ENCODE peak calls at places on chromosomes 5 and 9, in seven cellular contexts. One of them, this sample, is unnamed.
A peak's percentile ranks its signal among the peaks of the same experiment; 100 is the strongest.

GRCh38 chr5:149450199-149450598 is 71.1 kb upstream of the IL17B start:
- DNase-seq in thoracic aorta: no peak
- DNase-seq in choroid plexus epithelial cell: peak; percentile 84
- DNase-seq in mesothelial cell of epicardium: no peak
- DNase-seq in B cell: no peak
- DNase-seq in ascending aorta: no peak
- DNase-seq in astrocyte of the spinal cord: peak; percentile 65
- DNase-seq in this sample: no peak

GRCh38 chr9:19998823-19999455 is 210.1 kb upstream of the SLC24A2 start:
- DNase-seq in thoracic aorta: no peak
- DNase-seq in choroid plexus epithelial cell: peak; percentile 15
- DNase-seq in mesothelial cell of epicardium: no peak
- DNase-seq in B cell: no peak
- DNase-seq in ascending aorta: no peak
- DNase-seq in astrocyte of the spinal cord: peak; percentile 17
- DNase-seq in this sample: no peak

GRCh38 chr9:70588381-70588780 is 173.9 kb upstream of the KLF9 start:
- DNase-seq in thoracic aorta: no peak
- DNase-seq in choroid plexus epithelial cell: no peak
- DNase-seq in mesothelial cell of epicardium: no peak
- DNase-seq in B cell: no peak
- DNase-seq in ascending aorta: no peak
- DNase-seq in astrocyte of the spinal cord: peak; percentile 29
- DNase-seq in this sample: no peak

GRCh38 chr9:118577121-118577520 is 792.1 kb downstream of the BRINP1 start:
- DNase-seq in thoracic aorta: no peak
- DNase-seq in choroid plexus epithelial cell: peak; percentile 87
- DNase-seq in mesothelial cell of epicardium: no peak
- DNase-seq in B cell: no peak
- DNase-seq in ascending aorta: no peak
- DNase-seq in astrocyte of the spinal cord: peak; percentile 84
- DNase-seq in this sample: no peak

GRCh38 chr5:180467028-180467427 is 27.2 kb upstream of the CNOT6 start:
- DNase-seq in thoracic aorta: no peak
- DNase-seq in choroid plexus epithelial cell: peak; percentile 15
- DNase-seq in mesothelial cell of epicardium: no peak
- DNase-seq in B cell: no peak
- DNase-seq in ascending aorta: no peak
- DNase-seq in astrocyte of the spinal cord: no peak
- DNase-seq in this sample: no peak

GRCh38 chr5:82549263-82549662 is 271.1 kb upstream of the RPS23 start:
- DNase-seq in thoracic aorta: no peak
- DNase-seq in choroid plexus epithelial cell: peak; percentile 11
- DNase-seq in mesothelial cell of epicardium: no peak
- DNase-seq in B cell: no peak
- DNase-seq in ascending aorta: no peak
- DNase-seq in astrocyte of the spinal cord: peak; percentile 37
- DNase-seq in this sample: no peak

GRCh38 chr5:10828241-10828640 is 67.2 kb upstream of the DAP start:
- DNase-seq in thoracic aorta: no peak
- DNase-seq in choroid plexus epithelial cell: peak; percentile 70
- DNase-seq in mesothelial cell of epicardium: no peak
- DNase-seq in B cell: no peak
- DNase-seq in ascending aorta: no peak
- DNase-seq in astrocyte of the spinal cord: peak; percentile 48
- DNase-seq in this sample: no peak

GRCh38 chr9:93947409-93948070 is 7.6 kb downstream of the BARX1 start:
- DNase-seq in thoracic aorta: no peak
- DNase-seq in choroid plexus epithelial cell: no peak
- DNase-seq in mesothelial cell of epicardium: no peak
- DNase-seq in B cell: no peak
- DNase-seq in ascending aorta: no peak
- DNase-seq in astrocyte of the spinal cord: no peak
- DNase-seq in this sample: no peak

GRCh38 chr9:31847963-31848362 is 536.5 kb upstream of the ACO1 start:
- DNase-seq in thoracic aorta: no peak
- DNase-seq in choroid plexus epithelial cell: no peak
- DNase-seq in mesothelial cell of epicardium: no peak
- DNase-seq in B cell: no peak
- DNase-seq in ascending aorta: no peak
- DNase-seq in astrocyte of the spinal cord: no peak
- DNase-seq in this sample: no peak

DNA sequence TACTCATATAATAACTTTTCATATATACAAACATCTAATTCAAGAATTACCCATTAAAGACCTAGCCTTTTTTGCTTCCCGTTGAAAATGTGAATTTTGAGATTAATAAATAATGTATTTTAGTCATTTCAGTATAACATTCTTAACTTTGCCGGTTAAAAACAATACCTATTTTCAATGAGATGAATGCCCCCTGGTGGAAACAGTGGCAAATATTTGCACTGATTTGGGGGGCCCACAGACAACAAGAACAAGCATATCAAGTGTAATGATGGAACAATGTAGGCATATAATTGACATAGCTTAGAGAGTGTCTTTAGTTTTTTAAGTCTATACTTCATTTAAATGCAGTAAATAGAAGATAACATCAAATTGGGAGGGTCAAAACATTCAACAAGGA is 111.9 kb downstream of the NTRK2 start:
- DNase-seq in thoracic aorta: no peak
- DNase-seq in choroid plexus epithelial cell: peak; percentile 14
- DNase-seq in mesothelial cell of epicardium: no peak
- DNase-seq in B cell: peak; percentile 7
- DNase-seq in ascending aorta: no peak
- DNase-seq in astrocyte of the spinal cord: peak; percentile 42
- DNase-seq in this sample: no peak
- TF ChIP-seq CTCF in thoracic aorta: no peak
- TF ChIP-seq CTCF in choroid plexus epithelial cell: peak; percentile 33
- TF ChIP-seq CTCF in mesothelial cell of epicardium: peak; percentile 52
- TF ChIP-seq CTCF in B cell: peak; percentile 20
- TF ChIP-seq CTCF in ascending aorta: no peak
- TF ChIP-seq CTCF in astrocyte of the spinal cord: peak; percentile 44
- TF ChIP-seq CTCF in this sample: no peak

GRCh38 chr9:34990908-34991832 is 1.6 kb downstream of the DNAJB5 start:
- DNase-seq in thoracic aorta: no peak
- DNase-seq in choroid plexus epithelial cell: no peak
- DNase-seq in mesothelial cell of epicardium: no peak
- DNase-seq in B cell: no peak
- DNase-seq in ascending aorta: no peak
- DNase-seq in astrocyte of the spinal cord: no peak
- DNase-seq in this sample: no peak

GRCh38 chr9:34993502-34994428 is 4.2 kb downstream of the DNAJB5 start:
- DNase-seq in thoracic aorta: peak; percentile 82
- DNase-seq in choroid plexus epithelial cell: peak; percentile 79
- DNase-seq in mesothelial cell of epicardium: no peak
- DNase-seq in B cell: no peak
- DNase-seq in ascending aorta: peak; percentile 82
- DNase-seq in astrocyte of the spinal cord: peak; percentile 70
- DNase-seq in this sample: no peak

GRCh38 chr9:34992376-34992951 is 2.9 kb downstream of the DNAJB5 start:
- DNase-seq in thoracic aorta: peak; percentile 91
- DNase-seq in choroid plexus epithelial cell: peak; percentile 86
- DNase-seq in mesothelial cell of epicardium: no peak
- DNase-seq in B cell: no peak
- DNase-seq in ascending aorta: peak; percentile 86
- DNase-seq in astrocyte of the spinal cord: peak; percentile 92
- DNase-seq in this sample: no peak

GRCh38 chr9:34989946-34990635 is 546 bp downstream of the DNAJB5 start:
- DNase-seq in thoracic aorta: peak; percentile 61
- DNase-seq in choroid plexus epithelial cell: peak; percentile 50
- DNase-seq in mesothelial cell of epicardium: peak; percentile 62
- DNase-seq in B cell: peak; percentile 52
- DNase-seq in ascending aorta: peak; percentile 54
- DNase-seq in astrocyte of the spinal cord: peak; percentile 65
- DNase-seq in this sample: no peak

DNA sequence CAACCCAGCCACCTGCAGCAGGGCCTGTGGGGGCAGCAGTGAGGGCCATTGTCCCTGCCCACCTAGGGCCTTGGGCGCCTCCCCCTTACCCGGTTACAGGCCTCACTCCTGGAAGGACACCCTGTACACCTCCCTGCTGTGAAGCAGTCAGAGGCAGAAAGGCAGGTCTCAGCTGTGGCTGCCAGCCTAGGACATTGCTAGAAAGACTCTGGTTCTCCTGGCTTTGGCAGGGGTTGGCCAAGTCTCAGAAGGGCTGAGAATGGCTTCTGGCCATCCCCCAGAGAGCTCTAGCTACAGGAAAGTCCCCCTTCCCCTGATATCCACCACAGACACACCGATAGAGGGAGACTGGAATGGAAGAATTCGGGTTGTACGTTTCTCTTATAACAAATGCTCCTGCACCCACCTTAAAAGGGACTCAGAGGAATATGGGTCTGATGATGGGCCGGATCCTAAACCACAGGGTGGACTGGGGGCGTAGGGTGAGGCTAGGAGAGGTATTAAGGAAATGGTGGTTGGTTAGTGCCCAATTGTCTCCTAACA is 2.4 kb downstream of the DNAJB5 start:
- DNase-seq in thoracic aorta: no peak
- DNase-seq in choroid plexus epithelial cell: peak; percentile 45
- DNase-seq in mesothelial cell of epicardium: no peak
- DNase-seq in B cell: peak; percentile 30
- DNase-seq in ascending aorta: peak; percentile 65
- DNase-seq in astrocyte of the spinal cord: peak; percentile 24
- DNase-seq in this sample: no peak
- TF ChIP-seq CTCF in thoracic aorta: no peak
- TF ChIP-seq CTCF in choroid plexus epithelial cell: peak; percentile 14
- TF ChIP-seq CTCF in mesothelial cell of epicardium: no peak
- TF ChIP-seq CTCF in B cell: no peak
- TF ChIP-seq CTCF in ascending aorta: peak; percentile 35
- TF ChIP-seq CTCF in astrocyte of the spinal cord: peak; percentile 9
- TF ChIP-seq CTCF in this sample: no peak

DNA sequence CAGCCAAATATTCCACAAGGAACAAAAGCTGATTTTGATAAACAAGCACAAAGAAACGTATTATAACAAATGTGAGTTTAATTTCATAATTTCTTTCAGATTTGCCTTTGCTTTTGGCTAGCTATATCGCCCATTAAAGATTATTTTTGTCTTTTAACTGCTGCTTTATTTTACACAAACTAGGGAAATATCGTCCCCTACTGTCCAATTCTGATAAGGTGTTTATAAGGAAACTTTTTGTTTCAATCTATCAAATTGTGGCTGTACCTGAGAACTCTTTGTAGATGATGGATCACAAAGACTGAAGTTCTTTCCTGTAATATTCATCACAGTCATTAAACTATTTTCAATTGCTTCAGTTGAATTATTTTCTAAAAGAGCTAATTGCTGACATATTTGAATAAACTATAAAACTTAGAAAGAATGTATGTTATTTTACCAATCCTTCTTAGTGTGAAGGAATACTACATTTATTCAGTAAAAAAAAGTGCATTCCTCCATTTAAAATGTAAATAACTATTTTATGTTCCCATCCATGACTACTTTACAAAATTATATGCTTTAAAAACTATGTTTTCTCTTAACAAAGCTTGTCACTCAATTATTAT is 431.3 kb upstream of the ITGA1 start:
- DNase-seq in thoracic aorta: no peak
- DNase-seq in choroid plexus epithelial cell: peak; percentile 28
- DNase-seq in mesothelial cell of epicardium: no peak
- DNase-seq in B cell: no peak
- DNase-seq in ascending aorta: no peak
- DNase-seq in astrocyte of the spinal cord: peak; percentile 2
- DNase-seq in this sample: no peak
- TF ChIP-seq CTCF in thoracic aorta: no peak
- TF ChIP-seq CTCF in choroid plexus epithelial cell: peak; percentile 62
- TF ChIP-seq CTCF in mesothelial cell of epicardium: peak; percentile 87
- TF ChIP-seq CTCF in B cell: no peak
- TF ChIP-seq CTCF in ascending aorta: peak; percentile 7
- TF ChIP-seq CTCF in astrocyte of the spinal cord: peak; percentile 56
- TF ChIP-seq CTCF in this sample: no peak

DNA sequence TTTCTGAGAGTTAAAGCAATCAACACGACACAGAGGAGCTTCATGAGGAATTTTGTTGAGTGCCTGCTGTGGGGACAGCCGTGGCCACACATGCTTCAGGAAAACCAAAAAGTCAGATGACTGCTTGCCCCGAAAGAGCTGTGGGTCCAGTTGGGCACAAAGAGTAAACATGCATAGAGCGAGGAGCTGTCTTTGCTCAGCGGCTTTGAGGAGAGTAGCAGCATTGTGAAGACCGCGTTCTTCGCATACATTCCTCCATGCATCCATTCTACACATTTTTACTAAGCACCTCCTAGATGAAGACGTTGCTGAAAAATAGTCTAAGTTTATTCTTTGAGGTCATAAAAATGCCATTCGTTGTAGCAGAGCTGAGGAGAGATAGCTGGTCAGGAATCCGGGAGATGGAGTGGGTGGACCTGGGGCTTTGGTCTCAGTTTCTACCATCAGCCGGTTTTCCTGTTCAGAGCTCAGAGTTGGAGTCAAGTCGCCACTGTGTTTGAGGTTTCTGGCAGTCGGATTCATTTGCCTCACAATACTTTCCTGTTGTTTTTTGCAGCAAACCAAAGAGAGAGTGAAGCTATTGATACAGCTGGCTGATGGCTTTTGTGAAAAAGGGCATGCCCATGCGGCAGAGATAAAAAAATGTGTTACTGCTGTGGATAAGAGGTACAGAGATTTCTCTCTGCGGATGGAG is 194.6 kb upstream of the OTULINL start:
- DNase-seq in thoracic aorta: no peak
- DNase-seq in choroid plexus epithelial cell: no peak
- DNase-seq in mesothelial cell of epicardium: no peak
- DNase-seq in B cell: no peak
- DNase-seq in ascending aorta: no peak
- DNase-seq in astrocyte of the spinal cord: no peak
- DNase-seq in this sample: no peak
- TF ChIP-seq CTCF in thoracic aorta: no peak
- TF ChIP-seq CTCF in choroid plexus epithelial cell: no peak
- TF ChIP-seq CTCF in mesothelial cell of epicardium: no peak
- TF ChIP-seq CTCF in B cell: no peak
- TF ChIP-seq CTCF in ascending aorta: no peak
- TF ChIP-seq CTCF in astrocyte of the spinal cord: no peak
- TF ChIP-seq CTCF in this sample: no peak

DNA sequence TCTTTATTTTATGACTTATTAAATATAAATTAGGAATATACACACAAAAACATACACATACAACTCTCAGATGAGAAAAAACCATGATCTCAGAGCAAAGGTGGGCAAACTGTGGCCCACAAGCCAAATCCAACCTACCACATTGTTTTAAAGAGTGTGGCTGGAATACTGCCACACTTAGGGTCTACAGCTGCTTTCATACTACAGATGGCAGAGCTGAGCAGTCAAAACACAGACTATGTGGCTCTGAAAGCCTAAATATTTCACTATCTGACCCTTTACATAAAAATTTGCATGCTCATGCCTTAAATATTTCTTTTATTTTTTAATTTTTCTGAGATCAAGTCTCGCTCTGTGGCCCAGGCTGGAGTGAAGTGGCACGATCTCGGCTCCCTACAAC is 28.3 kb downstream of the LEAP2 start:
- DNase-seq in thoracic aorta: no peak
- DNase-seq in choroid plexus epithelial cell: peak; percentile 22
- DNase-seq in mesothelial cell of epicardium: no peak
- DNase-seq in B cell: no peak
- DNase-seq in ascending aorta: no peak
- DNase-seq in astrocyte of the spinal cord: no peak
- DNase-seq in this sample: no peak
- TF ChIP-seq CTCF in thoracic aorta: no peak
- TF ChIP-seq CTCF in choroid plexus epithelial cell: peak; percentile 15
- TF ChIP-seq CTCF in mesothelial cell of epicardium: no peak
- TF ChIP-seq CTCF in B cell: no peak
- TF ChIP-seq CTCF in ascending aorta: no peak
- TF ChIP-seq CTCF in astrocyte of the spinal cord: no peak
- TF ChIP-seq CTCF in this sample: no peak

GRCh38 chr5:76403713-76403962 is 553 bp downstream of the IQGAP2 start:
- DNase-seq in thoracic aorta: no peak
- DNase-seq in choroid plexus epithelial cell: peak; percentile 12
- DNase-seq in mesothelial cell of epicardium: no peak
- DNase-seq in B cell: no peak
- DNase-seq in ascending aorta: no peak
- DNase-seq in astrocyte of the spinal cord: peak; percentile 23
- DNase-seq in this sample: no peak
- TF ChIP-seq CTCF in thoracic aorta: no peak
- TF ChIP-seq CTCF in choroid plexus epithelial cell: peak; percentile 19
- TF ChIP-seq CTCF in mesothelial cell of epicardium: no peak
- TF ChIP-seq CTCF in B cell: no peak
- TF ChIP-seq CTCF in ascending aorta: no peak
- TF ChIP-seq CTCF in astrocyte of the spinal cord: no peak
- TF ChIP-seq CTCF in this sample: no peak

This sample was measured in natural killer cell.